ENCODE peak calls at places on chromosomes 3 and 15, in ten cellular contexts. H, U, Q, F, Z, E, V, K, L and D are unnamed samples.

GRCh38 chr15:39458131-39458530 is 122.7 kb upstream of the THBS1 start:
- DNase-seq in H (no peak), F (no peak), K (no peak), U (no peak), E (no peak), L (no peak), V (no peak), Z (no peak), Q (no peak), D (no peak)

GRCh38 chr3:18891641-18892040 is 256.7 kb upstream of the KCNH8 start:
- DNase-seq in E (no peak), U (peak; percentile 62), Z (no peak), Q (no peak), V (no peak), H (no peak), L (no peak), K (no peak), F (no peak), D (no peak)

GRCh38 chr15:69433831-69434230 is 18.8 kb upstream of the RPLP1 start:
- DNase-seq in L (no peak), Z (no peak), U (no peak), K (no peak), V (no peak), H (no peak), Q (peak; percentile 54), E (no peak), F (no peak), D (no peak)

GRCh38 chr15:101267320-101268104 is 9.8 kb downstream of the SELENOS start:
- DNase-seq in Q (peak; percentile 83), V (no peak), U (peak; percentile 85), Z (no peak), E (peak; percentile 21), F (no peak), L (no peak), H (peak; percentile 94), K (no peak), D (no peak)

GRCh38 chr3:71581981-71582611 is 1.4 kb downstream of the FOXP1 start:
- DNase-seq in F (peak; percentile 36), U (peak; percentile 86), V (peak; percentile 74), L (no peak), Q (peak; percentile 42), Z (peak; percentile 61), K (peak; percentile 69), E (peak; percentile 44), H (no peak), D (peak; percentile 13)

GRCh38 chr3:61589856-61590255 is 28.5 kb downstream of the PTPRG start:
- DNase-seq in Q (peak; percentile 23), U (no peak), V (no peak), K (no peak), E (no peak), Z (no peak), H (peak; percentile 71), L (peak; percentile 37), F (no peak), D (peak; percentile 65)

GRCh38 chr15:33086500-33087141 is 107.9 kb downstream of the FMN1 start:
- DNase-seq in K (no peak), Z (no peak), U (no peak), L (peak; percentile 60), F (no peak), E (no peak), Q (peak; percentile 76), V (no peak), H (peak; percentile 72), D (peak; percentile 81)

GRCh38 chr3:170506556-170506955 is 79.3 kb downstream of the SLC7A14 start:
- DNase-seq in Z (no peak), Q (peak; percentile 73), L (no peak), U (no peak), F (no peak), V (no peak), H (peak; percentile 41), K (no peak), E (no peak), D (peak; percentile 84)

GRCh38 chr15:72604794-72605193 is 49.7 kb upstream of the GOLGA6B start:
- DNase-seq in H (peak; percentile 16), V (peak; percentile 73), L (no peak), K (no peak), E (no peak), Z (no peak), Q (no peak), U (no peak), F (no peak), D (no peak)

GRCh38 chr3:188126271-188126670 is 27.7 kb upstream of the LPP start:
- DNase-seq in U (no peak), E (no peak), Q (no peak), L (no peak), F (no peak), H (peak; percentile 14), Z (no peak), V (no peak), K (no peak), D (no peak)

GRCh38 chr3:177777699-177778098 is 580.4 kb upstream of the TBL1XR1 start:
- DNase-seq in L (no peak), Q (peak; percentile 49), Z (peak; percentile 72), H (peak; percentile 19), K (peak; percentile 51), E (peak; percentile 43), F (peak; percentile 25), U (peak; percentile 67), V (peak; percentile 61), D (peak; percentile 47)

GRCh38 chr3:123129532-123129931 is 62.7 kb downstream of the PDIA5 start:
- DNase-seq in V (no peak), E (no peak), Q (no peak), U (no peak), H (no peak), Z (no peak), K (no peak), F (no peak), L (no peak), D (no peak)

GRCh38 chr3:66018047-66019033 is 20.4 kb downstream of the MAGI1 start:
- DNase-seq in U (no peak), Z (no peak), K (no peak), Q (no peak), V (no peak), F (no peak), L (no peak), E (no peak), H (no peak), D (no peak)